ENCODE peak calls at places on chromosome 3, in eight cellular contexts. Y, N, M, W, T, P, C and U are unnamed samples.

GRCh38 chr3:173398111-173398479 is 551 bp downstream of the NLGN1 start:
- DNase-seq in Y (no peak), N (no peak), M (peak; percentile 40), W (peak; percentile 23), T (peak; percentile 60), P (no peak), C (no peak), U (peak; percentile 63)

GRCh38 chr3:43171770-43172169 is 65.9 kb upstream of the POMGNT2 start:
- DNase-seq in Y (no peak), N (no peak), M (no peak), W (no peak), T (no peak), P (no peak), C (no peak), U (peak; percentile 58)

GRCh38 chr3:42493798-42494151 is 8.7 kb upstream of the VIPR1 start:
- DNase-seq in Y (no peak), N (no peak), M (no peak), W (no peak), T (no peak), P (no peak), C (peak; percentile 49), U (no peak)

GRCh38 chr3:37961622-37962455 is 28.7 kb upstream of the VILL start:
- DNase-seq in Y (no peak), N (no peak), M (no peak), W (no peak), T (no peak), P (no peak), C (peak; percentile 40), U (no peak)

GRCh38 chr3:60094392-60094947 is 1044.6 kb upstream of the CFAP20DC start:
- DNase-seq in Y (no peak), N (no peak), M (no peak), W (no peak), T (no peak), P (no peak), C (no peak), U (no peak)

GRCh38 chr3:24502690-24503089 is 8.0 kb upstream of the THRB start:
- DNase-seq in Y (no peak), N (no peak), M (no peak), W (no peak), T (no peak), P (no peak), C (no peak), U (no peak)

GRCh38 chr3:195065864-195066185 is 205.1 kb downstream of the XXYLT1 start:
- DNase-seq in Y (no peak), N (no peak), M (no peak), W (no peak), T (no peak), P (no peak), C (no peak), U (no peak)

GRCh38 chr3:66494964-66495581 is 5.7 kb downstream of the LRIG1 start:
- DNase-seq in Y (no peak), N (no peak), M (no peak), W (no peak), T (no peak), P (no peak), C (no peak), U (no peak)

GRCh38 chr3:75329713-75330112 is 334.4 kb upstream of the FRG2C start:
- DNase-seq in Y (no peak), N (no peak), M (peak; percentile 20), W (no peak), T (no peak), P (no peak), C (no peak), U (no peak)

GRCh38 chr3:180679178-180680096 is at the start of gene CCDC39:
- DNase-seq in Y (peak; percentile 74), N (peak; percentile 91), M (peak; percentile 91), W (peak; percentile 61), T (peak; percentile 62), P (peak; percentile 43), C (no peak), U (peak; percentile 67)